ENCODE peak calls at places on chromosomes 11 and 22, in five cellular contexts. X is activated CD4-positive, alpha-beta T cell treated with anti-CD3 and anti-CD28 coated beads, Interleukin-2, amount 10 ng/mL, durations not matched to agents 7 days and 5 days; O is CD8-positive, alpha-beta T cell; L is mucosa of descending colon; N is foreskin fibroblast. U is an unnamed sample.

GRCh38 chr11:7170431-7170830 is 81.3 kb upstream of the SYT9 start:
- DNase-seq in O (no peak), N (no peak), L (no peak), X (no peak), U (no peak)

GRCh38 chr11:111942826-111943225 is 5.7 kb downstream of the DIXDC1 start:
- DNase-seq in X (no peak), L (no peak), O (no peak), N (no peak), U (no peak)

GRCh38 chr11:7575841-7576451 is 62.1 kb downstream of the PPFIBP2 start:
- DNase-seq in X (peak), L (peak), N (no peak), O (no peak), U (no peak)

GRCh38 chr22:26134654-26135330 is 34.5 kb upstream of the SEZ6L start:
- DNase-seq in L (no peak), X (no peak), N (no peak), O (no peak), U (peak)

GRCh38 chr11:107591446-107592236 is 694 bp downstream of the ELMOD1 start:
- DNase-seq in N (no peak), X (peak), O (peak), L (no peak), U (peak)

GRCh38 chr11:69106124-69106811 is 49.5 kb upstream of the SMIM38 start:
- DNase-seq in X (no peak), O (no peak), L (no peak), N (no peak), U (no peak)

GRCh38 chr11:9003573-9004309 is at the start of gene NRIP3:
- DNase-seq in X (peak), N (peak), O (peak), L (peak), U (peak)

GRCh38 chr11:3158131-3158591 is 6.9 kb downstream of the OSBPL5 start:
- DNase-seq in O (no peak), L (peak), X (no peak), N (no peak), U (no peak)

GRCh38 chr22:22199634-22200033 is 45.0 kb upstream of the VPREB1 start:
- DNase-seq in X (no peak), O (no peak), N (no peak), L (no peak), U (no peak)

GRCh38 chr22:29782061-29782845 is 15.1 kb downstream of the UQCR10 start:
- DNase-seq in N (no peak), X (no peak), O (no peak), L (peak), U (no peak)

GRCh38 chr11:25562417-25562816 is 769.5 kb upstream of the ANO3 start:
- DNase-seq in O (no peak), L (no peak), X (no peak), N (no peak), U (no peak)

GRCh38 chr11:131378931-131379330 is 8.5 kb downstream of the NTM start:
- DNase-seq in O (no peak), N (no peak), L (no peak), X (no peak), U (no peak)

GRCh38 chr22:19803736-19804267 is 43.2 kb downstream of the TBX1 start:
- DNase-seq in N (no peak), X (no peak), L (no peak), O (no peak), U (no peak)

GRCh38 chr22:48315415-48316244 is 1512.0 kb downstream of the BRD1 start:
- DNase-seq in L (no peak), O (no peak), X (no peak), N (no peak), U (no peak)

GRCh38 chr11:103035656-103036434 is 56.1 kb downstream of the DCUN1D5 start:
- DNase-seq in X (peak), L (no peak), O (peak), N (peak), U (peak)

GRCh38 chr11:38791346-38791961 is 2193.4 kb upstream of the RAG2 start:
- DNase-seq in O (no peak), L (no peak), X (peak), N (peak), U (peak)

GRCh38 chr11:44627911-44628729 is 62.7 kb downstream of the CD82 start:
- DNase-seq in O (peak), N (no peak), X (peak), L (peak), U (no peak)

GRCh38 chr11:3859373-3859881 is 4.0 kb downstream of the STIM1 start:
- DNase-seq in N (no peak), X (peak), L (peak), O (peak), U (no peak)

GRCh38 chr11:30984442-30984816 is 385.1 kb downstream of the DCDC1 start:
- DNase-seq in O (no peak), X (no peak), N (no peak), L (no peak), U (no peak)

GRCh38 chr11:63244862-63245261 is 1.5 kb upstream of the SLC22A25 start:
- DNase-seq in O (no peak), L (no peak), N (no peak), X (no peak), U (no peak)

GRCh38 chr22:46737976-46738641 is at the start of gene CERK:
- DNase-seq in O (peak), L (peak), N (peak), X (peak), U (no peak)

GRCh38 chr22:48481748-48482147 is 1345.9 kb downstream of the BRD1 start:
- DNase-seq in L (no peak), X (no peak), O (no peak), N (no peak), U (no peak)

GRCh38 chr22:42074846-42075245 is 798 bp downstream of the PHETA2 start:
- DNase-seq in O (no peak), N (no peak), L (no peak), X (no peak), U (no peak)

GRCh38 chr22:20904008-20904979 is 12.9 kb upstream of the CRKL start:
- DNase-seq in X (no peak), N (peak), O (no peak), L (no peak), U (no peak)

GRCh38 chr22:35230839-35231584 is 26.3 kb upstream of the HMGXB4 start:
- DNase-seq in O (no peak), L (peak), N (no peak), X (peak), U (peak)

GRCh38 chr11:70078095-70078795 is at the start of gene ANO1:
- DNase-seq in X (no peak), O (no peak), L (peak), N (no peak), U (no peak)

GRCh38 chr22:24536089-24536488 is 18.8 kb downstream of the GUCD1 start:
- DNase-seq in L (no peak), X (no peak), N (no peak), O (no peak), U (no peak)

GRCh38 chr11:22674470-22675426 is 8.3 kb downstream of the GAS2 start:
- DNase-seq in L (no peak), N (no peak), X (no peak), O (no peak), U (no peak)

GRCh38 chr11:1280116-1281035 is 29.1 kb downstream of the TOLLIP start:
- DNase-seq in X (no peak), L (no peak), N (no peak), O (no peak), U (no peak)

GRCh38 chr11:111521132-111521531 is 6.6 kb downstream of the HOATZ start:
- DNase-seq in L (no peak), X (no peak), N (no peak), O (no peak), U (no peak)

GRCh38 chr11:83602116-83602515 is 315.9 kb upstream of the CCDC90B start:
- DNase-seq in O (no peak), L (no peak), N (no peak), X (no peak), U (no peak)

GRCh38 chr22:27173530-27173929 is 516.1 kb downstream of the MIAT start:
- DNase-seq in N (no peak), L (no peak), X (no peak), O (no peak), U (no peak)

GRCh38 chr11:74280494-74280893 is 30.9 kb downstream of the P4HA3 start:
- DNase-seq in N (no peak), L (no peak), O (no peak), X (no peak), U (no peak)

GRCh38 chr11:100010393-100010792 is 676.7 kb upstream of the ARHGAP42 start:
- DNase-seq in N (no peak), L (no peak), O (no peak), X (no peak), U (no peak)

GRCh38 chr11:11403763-11404725 is 51.0 kb upstream of the CSNK2A3 start:
- DNase-seq in O (no peak), N (no peak), L (no peak), X (no peak), U (no peak)

GRCh38 chr11:10314199-10315072 is 9.6 kb downstream of the ADM start:
- DNase-seq in X (peak), L (no peak), N (no peak), O (no peak), U (no peak)

GRCh38 chr22:21012446-21013407 is 2.2 kb upstream of the P2RX6 start:
- DNase-seq in L (no peak), N (no peak), O (no peak), X (no peak), U (peak)